ENCODE peak calls at places on chromosome 2, in five cellular contexts. A is CD8-positive, alpha-beta T cell; I is right lobe of liver; C is GM13977; J is adrenal gland. Q is an unnamed sample.
A peak's percentile ranks its signal among the peaks of the same experiment; 100 is the strongest.

GRCh38 chr2:1842945-1843344 is 98.6 kb upstream of the PXDN start:
- DNase-seq in C (no peak), A (no peak), I (no peak), J (no peak), Q (no peak)

GRCh38 chr2:33477473-33478468 is 1.3 kb downstream of the RASGRP3 start:
- DNase-seq in A (no peak), C (peak; percentile 60), I (peak; percentile 52), J (peak; percentile 30), Q (peak; percentile 65)

GRCh38 chr2:242030226-242030575 is 160.7 kb downstream of the RTP5 start:
- DNase-seq in I (no peak), C (no peak), A (no peak), J (no peak), Q (no peak)

GRCh38 chr2:126244937-126245336 is 411.0 kb upstream of the GYPC start:
- DNase-seq in I (peak; percentile 57), C (peak; percentile 29), A (peak; percentile 20), J (peak; percentile 21), Q (peak; percentile 29)

GRCh38 chr2:240992572-240993291 is 5.7 kb upstream of the SNED1 start:
- DNase-seq in C (no peak), A (no peak), J (no peak), I (no peak), Q (no peak)

GRCh38 chr2:177577075-177577474 is 184.5 kb downstream of the AGPS start:
- DNase-seq in J (no peak), C (no peak), A (no peak), I (no peak), Q (no peak)

GRCh38 chr2:160305081-160305750 is 105.1 kb upstream of the ITGB6 start:
- DNase-seq in J (no peak), I (no peak), A (no peak), C (no peak), Q (no peak)

GRCh38 chr2:174824098-174824497 is 59.8 kb upstream of the CHRNA1 start:
- DNase-seq in C (no peak), A (no peak), I (no peak), J (no peak), Q (no peak)

GRCh38 chr2:121722479-121722878 is 14.2 kb downstream of the NIFK start:
- DNase-seq in I (no peak), A (no peak), J (no peak), C (no peak), Q (no peak)

GRCh38 chr2:173553589-173553988 is 198.9 kb downstream of the CDCA7 start:
- DNase-seq in A (no peak), J (no peak), C (no peak), I (no peak), Q (no peak)

GRCh38 chr2:169034256-169034655 is 3.1 kb upstream of the ABCB11 start:
- DNase-seq in C (no peak), A (peak; percentile 23), J (no peak), I (peak; percentile 27), Q (no peak)

GRCh38 chr2:185456517-185456916 is 282.1 kb upstream of the FSIP2 start:
- DNase-seq in C (no peak), I (no peak), A (no peak), J (no peak), Q (no peak)

GRCh38 chr2:147177449-147177848 is 667.4 kb upstream of the ACVR2A start:
- DNase-seq in J (no peak), I (no peak), C (no peak), A (no peak), Q (no peak)

GRCh38 chr2:15751477-15751876 is 159.8 kb downstream of the DDX1 start:
- DNase-seq in J (no peak), I (no peak), C (no peak), A (no peak), Q (no peak)

GRCh38 chr2:134193006-134193405 is 60.9 kb upstream of the MGAT5 start:
- DNase-seq in J (peak; percentile 58), A (no peak), C (no peak), I (no peak), Q (no peak)

GRCh38 chr2:169673921-169674320 is 20.3 kb downstream of the CFAP210 start:
- DNase-seq in I (no peak), A (no peak), J (no peak), C (no peak), Q (no peak)

DNA sequence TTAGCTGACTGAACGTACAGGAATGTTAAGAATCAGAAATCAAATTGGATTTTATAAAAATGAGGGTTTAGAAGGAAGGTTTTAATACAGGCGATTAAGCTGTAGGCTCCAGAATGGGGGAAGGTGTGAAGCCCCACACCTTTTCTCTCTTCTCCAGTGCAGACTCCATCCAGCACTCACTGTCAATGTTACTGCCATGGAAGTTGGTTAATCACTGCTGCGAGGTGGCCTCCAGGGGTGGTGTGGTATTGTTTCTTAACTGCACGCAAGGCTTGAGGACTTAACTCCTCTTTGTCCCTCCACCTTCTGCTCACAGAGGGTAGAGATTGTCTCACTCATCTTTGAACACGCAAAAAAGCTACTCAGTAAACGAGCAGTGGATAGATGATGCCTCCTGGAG is 26.9 kb upstream of the YWHAQ start:
- DNase-seq in C (no peak), A (no peak), I (no peak), J (no peak), Q (no peak)
- TF ChIP-seq CTCF in C (no peak), A (no peak), I (no peak), J (no peak), Q (no peak)

DNA sequence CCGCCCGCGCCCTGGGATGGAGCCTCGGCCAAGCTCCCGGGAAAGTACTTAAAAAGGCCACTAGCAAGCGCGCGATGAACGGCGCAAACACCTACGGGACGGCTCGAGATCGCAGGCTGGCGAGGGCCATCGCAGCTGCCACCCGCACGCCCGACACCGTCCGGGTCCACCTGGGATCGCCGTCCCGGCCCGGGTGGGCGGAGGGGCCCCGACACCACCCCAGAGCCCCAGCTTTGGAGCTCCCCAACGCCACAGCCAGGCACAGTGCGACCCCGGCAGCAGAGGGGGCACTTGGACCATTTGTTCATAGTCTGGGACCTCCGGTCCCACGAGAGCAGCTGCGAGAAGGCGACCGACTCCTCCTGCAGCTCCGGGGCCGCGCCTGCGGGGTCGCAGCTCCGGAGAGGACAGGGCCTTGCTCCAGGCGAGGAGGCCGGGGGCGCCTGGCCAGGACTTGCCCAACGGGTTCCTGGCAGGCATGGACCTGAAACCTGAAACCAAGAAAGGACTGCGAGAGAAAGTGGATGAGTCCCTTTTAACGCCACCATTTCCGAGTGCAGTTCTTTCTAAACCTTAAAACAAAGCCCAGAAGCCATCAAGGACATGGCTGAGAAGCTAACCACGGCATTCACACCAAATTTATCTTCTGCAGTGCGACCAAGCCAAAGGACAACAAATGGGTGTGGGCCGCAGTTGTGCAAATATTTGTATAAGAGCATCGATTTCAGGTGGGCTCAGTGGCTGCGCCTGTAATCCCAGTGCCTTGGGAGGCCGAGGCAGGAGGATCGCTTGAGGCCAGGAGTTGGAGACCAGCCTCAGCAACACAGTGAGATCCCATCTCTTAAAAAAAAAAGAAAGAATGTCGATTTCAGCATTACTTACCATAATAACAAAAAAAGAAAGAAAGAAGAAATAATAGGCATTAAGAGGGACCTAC is 54.0 kb upstream of the IMP4 start:
- DNase-seq in J (no peak), C (no peak), A (no peak), I (no peak), Q (no peak)
- TF ChIP-seq CTCF in J (no peak), C (no peak), A (no peak), I (no peak), Q (no peak)

DNA sequence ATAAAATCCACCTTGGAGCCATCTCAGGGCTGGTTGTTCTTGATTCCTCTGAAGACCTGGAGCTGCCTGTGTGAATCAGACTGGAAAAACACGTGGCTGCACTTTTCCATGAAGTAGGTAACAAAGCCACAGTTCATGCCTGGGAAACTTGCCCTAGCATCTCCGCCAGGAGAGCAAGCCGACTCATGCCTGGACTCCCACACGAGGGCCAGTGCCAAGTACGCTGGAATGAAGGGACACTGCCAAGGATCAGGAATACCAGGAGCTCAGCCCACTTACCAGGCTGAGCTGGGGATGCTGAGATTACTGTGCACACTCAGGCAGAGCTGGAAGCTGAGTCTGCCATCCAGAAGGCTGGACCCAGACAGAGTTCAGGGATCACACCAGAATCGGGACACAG is 10.9 kb upstream of the FHL2 start:
- DNase-seq in I (peak; percentile 71), J (peak; percentile 75), A (no peak), C (no peak), Q (no peak)
- TF ChIP-seq CTCF in I (no peak), J (no peak), A (no peak), C (no peak), Q (no peak)

DNA sequence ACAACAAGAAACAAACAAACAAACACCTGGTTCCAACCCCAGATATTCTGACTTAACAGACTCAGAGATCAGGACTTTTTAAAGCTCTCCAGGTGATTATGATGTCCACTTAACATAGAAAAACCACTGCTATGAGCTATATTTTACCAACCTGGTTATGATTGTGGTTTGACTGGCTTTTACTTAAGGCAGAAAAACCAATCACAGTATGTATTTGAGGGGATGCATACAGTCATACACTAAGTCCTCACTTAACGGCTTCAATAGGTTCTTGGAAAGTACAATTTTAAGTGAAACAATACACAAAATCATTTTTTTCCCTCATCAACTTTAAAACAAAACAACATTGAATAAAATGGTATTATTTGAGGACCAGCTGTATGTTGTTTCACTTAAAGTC is 393.6 kb downstream of the ZEB2 start:
- DNase-seq in J (no peak), I (no peak), A (no peak), C (no peak), Q (no peak)
- TF ChIP-seq CTCF in J (no peak), I (no peak), A (no peak), C (no peak), Q (no peak)

GRCh38 chr2:232538671-232539070 is 821 bp upstream of the CHRNG start:
- DNase-seq in A (no peak), C (no peak), I (no peak), J (no peak), Q (no peak)

GRCh38 chr2:232535761-232536530 is 3.5 kb upstream of the CHRNG start:
- DNase-seq in J (no peak), C (no peak), I (no peak), A (no peak), Q (no peak)

GRCh38 chr2:232537499-232537898 is 2.0 kb upstream of the CHRNG start:
- DNase-seq in J (no peak), I (no peak), A (no peak), C (no peak), Q (no peak)

GRCh38 chr2:232534940-232535735 is 4.4 kb upstream of the CHRNG start:
- DNase-seq in C (no peak), J (no peak), A (no peak), I (no peak), Q (no peak)

DNA sequence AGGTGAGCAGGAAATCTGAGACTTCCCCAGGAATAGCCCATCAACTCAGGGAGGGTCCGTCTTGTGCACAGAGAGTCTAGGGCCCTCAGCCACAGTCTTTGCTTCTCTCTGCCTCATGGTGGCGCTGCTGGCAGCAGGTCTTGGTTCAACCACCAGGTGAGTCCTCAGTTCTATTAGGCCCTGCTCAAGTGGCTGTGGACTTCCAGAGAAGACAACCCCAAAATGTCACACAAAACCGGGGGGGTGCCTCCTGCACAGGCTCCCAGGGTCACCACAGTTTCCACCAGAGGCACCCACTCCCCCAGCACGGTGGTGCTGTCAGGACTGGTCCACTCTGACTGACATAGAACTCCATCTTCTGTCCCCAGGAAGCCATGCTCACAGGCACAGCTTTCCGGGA is 2.4 kb upstream of the CHRNG start:
- DNase-seq in C (no peak), I (no peak), J (no peak), A (no peak), Q (no peak)
- TF ChIP-seq CTCF in C (peak; percentile 44), I (peak; percentile 8), J (peak; percentile 8), A (no peak), Q (peak; percentile 24)